ENCODE peak calls at places on chromosomes 16 and 17, in nine cellular contexts. One of them, this sample, is unnamed.

GRCh38 chr16:14485131-14485551 is 144.9 kb downstream of the PARN start:
- DNase-seq in PC-9: peak
- DNase-seq in B cell: no peak
- DNase-seq in uterus: no peak
- DNase-seq in mesothelial cell of epicardium: no peak
- DNase-seq in activated CD8-positive, alpha-beta T cell treated with anti-CD3 and anti-CD28 coated beads for 36 hours: no peak
- DNase-seq in AG09309: no peak
- DNase-seq in nephron progenitor cell: no peak
- DNase-seq in bronchial epithelial cell: no peak
- DNase-seq in this sample: no peak

GRCh38 chr17:16262201-16262600 is 45.2 kb downstream of the PIGL start:
- DNase-seq in nephron progenitor cell: no peak
- DNase-seq in AG09309: no peak
- DNase-seq in bronchial epithelial cell: no peak
- DNase-seq in activated CD8-positive, alpha-beta T cell treated with anti-CD3 and anti-CD28 coated beads for 36 hours: no peak
- DNase-seq in uterus: no peak
- DNase-seq in PC-9: no peak
- DNase-seq in B cell: no peak
- DNase-seq in mesothelial cell of epicardium: no peak
- DNase-seq in this sample: no peak

GRCh38 chr16:87203060-87203656 is 114.0 kb downstream of the C16orf95 start:
- DNase-seq in bronchial epithelial cell: peak
- DNase-seq in nephron progenitor cell: peak
- DNase-seq in uterus: peak
- DNase-seq in activated CD8-positive, alpha-beta T cell treated with anti-CD3 and anti-CD28 coated beads for 36 hours: peak
- DNase-seq in AG09309: no peak
- DNase-seq in PC-9: peak
- DNase-seq in B cell: peak
- DNase-seq in mesothelial cell of epicardium: peak
- DNase-seq in this sample: peak

GRCh38 chr16:10576390-10577304 is 3.8 kb downstream of the EMP2 start:
- DNase-seq in PC-9: no peak
- DNase-seq in nephron progenitor cell: peak
- DNase-seq in AG09309: no peak
- DNase-seq in bronchial epithelial cell: no peak
- DNase-seq in activated CD8-positive, alpha-beta T cell treated with anti-CD3 and anti-CD28 coated beads for 36 hours: no peak
- DNase-seq in B cell: no peak
- DNase-seq in mesothelial cell of epicardium: no peak
- DNase-seq in uterus: no peak
- DNase-seq in this sample: no peak

GRCh38 chr16:11497851-11498289 is 88.8 kb downstream of the LITAF start:
- DNase-seq in AG09309: no peak
- DNase-seq in uterus: peak
- DNase-seq in mesothelial cell of epicardium: no peak
- DNase-seq in B cell: no peak
- DNase-seq in nephron progenitor cell: no peak
- DNase-seq in activated CD8-positive, alpha-beta T cell treated with anti-CD3 and anti-CD28 coated beads for 36 hours: peak
- DNase-seq in PC-9: no peak
- DNase-seq in bronchial epithelial cell: peak
- DNase-seq in this sample: no peak

GRCh38 chr16:69166946-69167930 is 19.7 kb upstream of the SNTB2 start:
- DNase-seq in activated CD8-positive, alpha-beta T cell treated with anti-CD3 and anti-CD28 coated beads for 36 hours: no peak
- DNase-seq in uterus: no peak
- DNase-seq in B cell: no peak
- DNase-seq in bronchial epithelial cell: peak
- DNase-seq in mesothelial cell of epicardium: no peak
- DNase-seq in AG09309: no peak
- DNase-seq in PC-9: no peak
- DNase-seq in nephron progenitor cell: no peak
- DNase-seq in this sample: no peak

GRCh38 chr17:16417896-16418683 is 2.7 kb downstream of the TRPV2 start:
- DNase-seq in AG09309: no peak
- DNase-seq in nephron progenitor cell: no peak
- DNase-seq in activated CD8-positive, alpha-beta T cell treated with anti-CD3 and anti-CD28 coated beads for 36 hours: no peak
- DNase-seq in mesothelial cell of epicardium: no peak
- DNase-seq in bronchial epithelial cell: no peak
- DNase-seq in B cell: no peak
- DNase-seq in PC-9: peak
- DNase-seq in uterus: no peak
- DNase-seq in this sample: no peak

GRCh38 chr17:42287305-42288077 is 807 bp upstream of the STAT5A start:
- DNase-seq in uterus: peak
- DNase-seq in nephron progenitor cell: no peak
- DNase-seq in AG09309: no peak
- DNase-seq in B cell: no peak
- DNase-seq in activated CD8-positive, alpha-beta T cell treated with anti-CD3 and anti-CD28 coated beads for 36 hours: peak
- DNase-seq in mesothelial cell of epicardium: no peak
- DNase-seq in PC-9: no peak
- DNase-seq in bronchial epithelial cell: no peak
- DNase-seq in this sample: peak

GRCh38 chr17:39591958-39592954 is 15.5 kb downstream of the NEUROD2 start:
- DNase-seq in mesothelial cell of epicardium: peak
- DNase-seq in B cell: no peak
- DNase-seq in AG09309: no peak
- DNase-seq in activated CD8-positive, alpha-beta T cell treated with anti-CD3 and anti-CD28 coated beads for 36 hours: peak
- DNase-seq in uterus: no peak
- DNase-seq in bronchial epithelial cell: peak
- DNase-seq in PC-9: peak
- DNase-seq in nephron progenitor cell: peak
- DNase-seq in this sample: peak

GRCh38 chr16:4385066-4385788 is 13.6 kb downstream of the VASN start:
- DNase-seq in uterus: no peak
- DNase-seq in AG09309: no peak
- DNase-seq in B cell: no peak
- DNase-seq in bronchial epithelial cell: no peak
- DNase-seq in activated CD8-positive, alpha-beta T cell treated with anti-CD3 and anti-CD28 coated beads for 36 hours: no peak
- DNase-seq in PC-9: no peak
- DNase-seq in mesothelial cell of epicardium: no peak
- DNase-seq in nephron progenitor cell: no peak
- DNase-seq in this sample: no peak

GRCh38 chr16:29011112-29011511 is 26.3 kb downstream of the LAT start:
- DNase-seq in AG09309: no peak
- DNase-seq in bronchial epithelial cell: no peak
- DNase-seq in B cell: no peak
- DNase-seq in uterus: no peak
- DNase-seq in mesothelial cell of epicardium: no peak
- DNase-seq in activated CD8-positive, alpha-beta T cell treated with anti-CD3 and anti-CD28 coated beads for 36 hours: peak
- DNase-seq in nephron progenitor cell: peak
- DNase-seq in PC-9: peak
- DNase-seq in this sample: no peak
- TF ChIP-seq CTCF in AG09309: no peak
- TF ChIP-seq CTCF in bronchial epithelial cell: no peak
- TF ChIP-seq CTCF in B cell: no peak
- TF ChIP-seq CTCF in uterus: no peak
- TF ChIP-seq CTCF in mesothelial cell of epicardium: no peak
- TF ChIP-seq CTCF in activated CD8-positive, alpha-beta T cell treated with anti-CD3 and anti-CD28 coated beads for 36 hours: no peak
- TF ChIP-seq CTCF in nephron progenitor cell: no peak
- TF ChIP-seq CTCF in PC-9: no peak
- TF ChIP-seq CTCF in this sample: peak

DNA sequence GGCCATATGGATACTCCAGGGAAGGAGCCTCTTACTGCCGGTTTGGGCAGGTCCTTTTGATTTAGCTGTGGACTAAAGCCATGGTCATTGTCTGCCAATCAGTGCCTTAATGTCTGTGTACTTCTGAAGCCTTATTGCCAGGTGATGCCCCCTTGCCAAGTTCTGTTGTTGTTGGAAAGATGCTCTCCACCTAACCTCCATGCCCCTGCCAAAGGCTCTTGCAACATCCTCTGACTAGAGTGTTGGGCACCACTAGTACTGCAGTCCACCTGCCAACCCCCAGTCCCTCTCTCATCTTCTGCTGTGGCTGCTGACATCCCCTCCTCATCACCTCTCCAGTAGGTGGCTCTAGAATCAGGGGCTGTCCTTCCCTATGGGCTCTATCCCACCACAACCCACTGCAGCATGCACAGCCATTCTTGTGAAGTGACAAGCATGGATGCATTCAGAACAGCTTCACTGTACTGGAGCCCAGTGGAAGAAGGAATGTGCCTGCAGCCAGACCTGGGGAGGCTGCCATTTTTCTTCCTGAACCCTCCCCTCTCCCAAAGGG is 375.3 kb upstream of the CDH5 start:
- DNase-seq in bronchial epithelial cell: no peak
- DNase-seq in activated CD8-positive, alpha-beta T cell treated with anti-CD3 and anti-CD28 coated beads for 36 hours: no peak
- DNase-seq in uterus: no peak
- DNase-seq in mesothelial cell of epicardium: no peak
- DNase-seq in nephron progenitor cell: no peak
- DNase-seq in AG09309: no peak
- DNase-seq in B cell: no peak
- DNase-seq in PC-9: no peak
- DNase-seq in this sample: no peak
- TF ChIP-seq CTCF in bronchial epithelial cell: no peak
- TF ChIP-seq CTCF in activated CD8-positive, alpha-beta T cell treated with anti-CD3 and anti-CD28 coated beads for 36 hours: no peak
- TF ChIP-seq CTCF in uterus: no peak
- TF ChIP-seq CTCF in mesothelial cell of epicardium: no peak
- TF ChIP-seq CTCF in nephron progenitor cell: no peak
- TF ChIP-seq CTCF in AG09309: no peak
- TF ChIP-seq CTCF in B cell: no peak
- TF ChIP-seq CTCF in PC-9: no peak
- TF ChIP-seq CTCF in this sample: no peak

DNA sequence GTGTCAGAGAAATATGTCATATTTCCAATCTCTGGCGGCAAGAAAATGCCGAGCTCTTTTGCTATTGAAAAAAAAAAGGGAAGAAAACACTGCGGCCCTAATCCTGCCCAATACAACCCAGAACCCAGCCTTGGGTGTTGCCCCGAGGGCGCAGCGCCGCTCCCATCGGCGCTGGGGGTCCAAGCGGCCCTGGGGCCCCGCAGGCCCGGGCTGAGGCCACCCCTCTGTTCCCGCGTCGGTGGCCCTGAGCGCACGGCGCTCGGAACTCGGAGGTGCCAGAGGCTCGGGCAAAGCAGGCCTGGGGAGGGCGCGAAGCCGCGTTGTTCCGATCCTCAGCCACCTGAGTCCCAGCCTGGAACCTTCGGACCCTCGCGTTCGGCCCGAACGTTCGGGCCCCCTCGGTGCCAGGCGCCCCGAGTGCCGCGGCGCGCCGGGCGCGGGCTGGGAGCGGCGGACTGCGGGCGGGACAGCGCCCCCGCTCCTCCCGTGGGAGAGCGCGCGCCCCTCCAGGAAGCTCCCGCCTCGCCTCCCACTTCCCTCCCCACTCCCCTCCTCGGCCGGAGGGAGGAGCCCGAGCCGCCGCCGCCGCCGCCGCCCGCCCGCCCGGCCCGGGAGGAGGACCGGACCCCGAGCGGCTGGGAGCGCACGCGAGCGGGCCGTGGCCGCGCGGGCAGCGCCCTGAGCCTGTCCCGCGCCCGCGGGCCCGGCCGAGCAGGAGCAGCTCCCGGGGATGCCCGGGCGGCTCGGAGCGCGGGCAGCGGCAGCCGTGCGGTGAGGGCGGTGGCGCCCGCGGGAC is at the start of gene CPNE2:
- DNase-seq in AG09309: no peak
- DNase-seq in PC-9: no peak
- DNase-seq in bronchial epithelial cell: no peak
- DNase-seq in nephron progenitor cell: peak
- DNase-seq in B cell: no peak
- DNase-seq in uterus: peak
- DNase-seq in activated CD8-positive, alpha-beta T cell treated with anti-CD3 and anti-CD28 coated beads for 36 hours: peak
- DNase-seq in mesothelial cell of epicardium: peak
- DNase-seq in this sample: peak
- TF ChIP-seq CTCF in AG09309: no peak
- TF ChIP-seq CTCF in PC-9: no peak
- TF ChIP-seq CTCF in bronchial epithelial cell: peak
- TF ChIP-seq CTCF in nephron progenitor cell: no peak
- TF ChIP-seq CTCF in B cell: no peak
- TF ChIP-seq CTCF in uterus: no peak
- TF ChIP-seq CTCF in activated CD8-positive, alpha-beta T cell treated with anti-CD3 and anti-CD28 coated beads for 36 hours: no peak
- TF ChIP-seq CTCF in mesothelial cell of epicardium: no peak
- TF ChIP-seq CTCF in this sample: peak

DNA sequence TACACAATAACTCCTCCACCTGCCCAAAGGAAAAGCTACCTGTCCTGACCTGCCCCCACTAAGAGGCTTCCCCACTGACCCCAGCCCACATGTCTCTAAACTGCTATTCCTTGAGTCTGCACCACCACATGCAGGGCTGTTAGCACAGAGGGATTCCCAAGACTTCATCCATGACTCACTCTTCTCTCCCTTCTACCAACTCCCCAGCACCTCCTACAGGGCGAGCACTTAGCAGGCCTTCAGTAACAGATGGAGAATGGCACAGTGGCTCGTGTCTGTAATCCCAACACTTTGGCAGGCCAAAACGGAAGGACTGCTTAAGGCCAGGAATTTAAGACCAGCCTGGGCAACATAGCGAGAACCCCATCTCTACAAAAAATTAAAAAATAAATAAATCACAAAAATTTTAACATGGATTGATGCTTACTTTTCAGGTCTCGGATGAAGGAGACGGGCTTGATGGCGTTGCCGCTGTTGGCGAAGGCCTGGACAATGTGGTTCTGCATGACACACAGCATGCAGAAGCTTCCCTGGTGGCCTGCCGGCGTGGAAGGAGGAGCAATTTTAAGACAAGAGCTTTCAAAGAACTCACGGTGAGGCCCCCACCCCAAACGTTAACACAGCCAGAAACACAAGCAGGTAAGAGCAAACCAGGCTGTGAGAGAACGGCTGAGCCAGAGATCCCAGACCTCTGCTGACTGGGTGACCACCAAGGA is 12.0 kb downstream of the USP36 start:
- DNase-seq in activated CD8-positive, alpha-beta T cell treated with anti-CD3 and anti-CD28 coated beads for 36 hours: peak
- DNase-seq in nephron progenitor cell: no peak
- DNase-seq in B cell: no peak
- DNase-seq in PC-9: no peak
- DNase-seq in AG09309: no peak
- DNase-seq in mesothelial cell of epicardium: no peak
- DNase-seq in bronchial epithelial cell: peak
- DNase-seq in uterus: no peak
- DNase-seq in this sample: no peak
- TF ChIP-seq CTCF in activated CD8-positive, alpha-beta T cell treated with anti-CD3 and anti-CD28 coated beads for 36 hours: no peak
- TF ChIP-seq CTCF in nephron progenitor cell: no peak
- TF ChIP-seq CTCF in B cell: no peak
- TF ChIP-seq CTCF in PC-9: no peak
- TF ChIP-seq CTCF in AG09309: peak
- TF ChIP-seq CTCF in mesothelial cell of epicardium: no peak
- TF ChIP-seq CTCF in bronchial epithelial cell: peak
- TF ChIP-seq CTCF in uterus: no peak
- TF ChIP-seq CTCF in this sample: no peak

GRCh38 chr17:31378638-31379037 is 12.8 kb upstream of the RAB11FIP4 start:
- DNase-seq in nephron progenitor cell: no peak
- DNase-seq in PC-9: no peak
- DNase-seq in AG09309: no peak
- DNase-seq in uterus: no peak
- DNase-seq in activated CD8-positive, alpha-beta T cell treated with anti-CD3 and anti-CD28 coated beads for 36 hours: no peak
- DNase-seq in bronchial epithelial cell: no peak
- DNase-seq in mesothelial cell of epicardium: no peak
- DNase-seq in B cell: no peak
- DNase-seq in this sample: no peak
- TF ChIP-seq CTCF in nephron progenitor cell: no peak
- TF ChIP-seq CTCF in PC-9: no peak
- TF ChIP-seq CTCF in AG09309: no peak
- TF ChIP-seq CTCF in uterus: no peak
- TF ChIP-seq CTCF in activated CD8-positive, alpha-beta T cell treated with anti-CD3 and anti-CD28 coated beads for 36 hours: no peak
- TF ChIP-seq CTCF in bronchial epithelial cell: no peak
- TF ChIP-seq CTCF in mesothelial cell of epicardium: no peak
- TF ChIP-seq CTCF in B cell: no peak
- TF ChIP-seq CTCF in this sample: no peak

DNA sequence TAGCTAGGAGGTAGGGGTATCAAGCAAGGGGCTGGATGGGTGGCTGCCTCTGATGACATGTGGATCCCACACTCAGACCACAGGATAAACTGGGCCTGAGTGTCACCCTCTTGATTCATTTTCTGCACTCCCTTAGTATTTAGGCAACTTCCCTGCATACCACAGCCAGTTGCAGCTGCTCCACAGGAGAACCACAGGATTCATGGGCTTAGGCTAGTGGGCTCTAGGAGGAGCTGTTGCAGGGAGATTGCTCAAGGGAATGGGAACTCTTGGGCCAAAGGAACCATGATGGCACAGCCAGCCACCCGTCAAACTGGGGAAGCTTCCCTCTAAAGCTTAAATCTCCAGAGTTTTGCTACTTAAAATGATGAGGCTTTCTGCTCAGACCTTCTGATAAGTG is 269.7 kb upstream of the ASIC2 start:
- DNase-seq in activated CD8-positive, alpha-beta T cell treated with anti-CD3 and anti-CD28 coated beads for 36 hours: no peak
- DNase-seq in AG09309: no peak
- DNase-seq in bronchial epithelial cell: no peak
- DNase-seq in mesothelial cell of epicardium: no peak
- DNase-seq in B cell: no peak
- DNase-seq in uterus: no peak
- DNase-seq in PC-9: no peak
- DNase-seq in nephron progenitor cell: no peak
- DNase-seq in this sample: no peak
- TF ChIP-seq CTCF in activated CD8-positive, alpha-beta T cell treated with anti-CD3 and anti-CD28 coated beads for 36 hours: no peak
- TF ChIP-seq CTCF in AG09309: no peak
- TF ChIP-seq CTCF in bronchial epithelial cell: no peak
- TF ChIP-seq CTCF in mesothelial cell of epicardium: no peak
- TF ChIP-seq CTCF in B cell: no peak
- TF ChIP-seq CTCF in uterus: no peak
- TF ChIP-seq CTCF in PC-9: no peak
- TF ChIP-seq CTCF in nephron progenitor cell: no peak
- TF ChIP-seq CTCF in this sample: no peak

This sample was measured in GM10248.